ENCODE peak calls at places on chromosomes 6 and 20, in five cellular contexts. D is fibroblast of villous mesenchyme; B is lung microvascular endothelial cell; R is tibial artery; S is activated CD8-positive, alpha-beta memory T cell treated with anti-CD3 and anti-CD28 coated beads for 48 hours. H is an unnamed sample.

GRCh38 chr6:136011475-136011874 is 160.0 kb downstream of the PDE7B start:
- DNase-seq in D (peak), B (no peak), R (no peak), S (no peak), H (no peak)

GRCh38 chr20:4740774-4741431 is 19.2 kb downstream of the PRND start:
- DNase-seq in D (peak), B (peak), R (peak), S (peak), H (peak)

GRCh38 chr20:62370807-62371587 is 3.9 kb upstream of the LAMA5 start:
- DNase-seq in D (no peak), B (no peak), R (no peak), S (no peak), H (no peak)

GRCh38 chr20:7147220-7147601 is 379.7 kb downstream of the BMP2 start:
- DNase-seq in D (peak), B (no peak), R (no peak), S (no peak), H (peak)

GRCh38 chr6:107716688-107717089 is 107.4 kb downstream of the SCML4 start:
- DNase-seq in D (peak), B (no peak), R (no peak), S (peak), H (no peak)

GRCh38 chr6:78810146-78810545 is 57.2 kb upstream of the IRAK1BP1 start:
- DNase-seq in D (peak), B (peak), R (no peak), S (no peak), H (no peak)

GRCh38 chr6:134312038-134312660 is 5.8 kb downstream of the SGK1 start:
- DNase-seq in D (no peak), B (no peak), R (no peak), S (no peak), H (no peak)

GRCh38 chr6:12911387-12911960 is 194.9 kb downstream of the PHACTR1 start:
- DNase-seq in D (peak), B (peak), R (no peak), S (no peak), H (no peak)

GRCh38 chr6:90537027-90537426 is 49.8 kb downstream of the MAP3K7 start:
- DNase-seq in D (peak), B (peak), R (no peak), S (no peak), H (no peak)

GRCh38 chr6:146041282-146041681 is 12.4 kb downstream of the GRM1 start:
- DNase-seq in D (peak), B (peak), R (no peak), S (no peak), H (no peak)

GRCh38 chr6:53476979-53477378 is 67.9 kb downstream of the GCLC start:
- DNase-seq in D (no peak), B (no peak), R (no peak), S (no peak), H (no peak)

GRCh38 chr20:23061713-23062561 is 12.5 kb upstream of the THBD start:
- DNase-seq in D (peak), B (peak), R (peak), S (no peak), H (no peak)

GRCh38 chr6:26020983-26021349 is 58.4 kb downstream of the TRIM38 start:
- DNase-seq in D (peak), B (peak), R (peak), S (no peak), H (no peak)

GRCh38 chr6:47299965-47300364 is 9.7 kb downstream of the TNFRSF21 start:
- DNase-seq in D (no peak), B (no peak), R (no peak), S (no peak), H (no peak)

GRCh38 chr20:18443841-18444240 is 23.0 kb downstream of the DZANK1 start:
- DNase-seq in D (no peak), B (no peak), R (no peak), S (no peak), H (no peak)

GRCh38 chr20:1900321-1900791 is 5.1 kb downstream of the SIRPA start:
- DNase-seq in D (peak), B (peak), R (peak), S (no peak), H (peak)

GRCh38 chr6:158769696-158770446 is 49.3 kb downstream of the EZR start:
- DNase-seq in D (no peak), B (no peak), R (no peak), S (no peak), H (peak)

H was measured in tibial nerve.